ENCODE peak calls at places on chromosomes 2 and 18, in five cellular contexts. K, S, R, I and O are unnamed samples.

GRCh38 chr18:12598181-12598921 is 59.6 kb downstream of the SPIRE1 start:
- DNase-seq in I (peak), S (no peak), R (no peak), K (no peak), O (peak)

GRCh38 chr18:34702814-34703213 is 7.3 kb upstream of the DTNA start:
- DNase-seq in K (no peak), I (no peak), R (no peak), S (no peak), O (no peak)

GRCh38 chr2:187855689-187856088 is 301.5 kb upstream of the TFPI start:
- DNase-seq in R (no peak), K (no peak), S (no peak), I (no peak), O (no peak)

GRCh38 chr2:197052371-197052770 is 125.9 kb upstream of the PGAP1 start:
- DNase-seq in S (no peak), R (no peak), I (no peak), K (no peak), O (peak)

GRCh38 chr2:20670315-20671035 is 3.5 kb downstream of the GDF7 start:
- DNase-seq in R (no peak), I (no peak), K (no peak), S (peak), O (no peak)

GRCh38 chr2:210086292-210086691 is 83.9 kb downstream of the RPE start:
- DNase-seq in R (no peak), S (no peak), K (no peak), I (peak), O (peak)

GRCh38 chr2:238105506-238106338 is 5.6 kb downstream of the ESPNL start:
- DNase-seq in R (no peak), K (no peak), I (no peak), S (no peak), O (no peak)

GRCh38 chr2:203918264-203918663 is 18.3 kb upstream of the ICOS start:
- DNase-seq in S (no peak), I (no peak), K (no peak), R (no peak), O (no peak)

GRCh38 chr2:224359569-224359968 is 42.3 kb downstream of the FAM124B start:
- DNase-seq in S (no peak), K (no peak), I (peak), R (no peak), O (no peak)

GRCh38 chr2:109226128-109226527 is 97.1 kb downstream of the SH3RF3 start:
- DNase-seq in S (no peak), R (no peak), I (peak), K (no peak), O (no peak)

GRCh38 chr18:65725421-65726050 is 25.3 kb upstream of the CDH7 start:
- DNase-seq in I (no peak), K (peak), R (no peak), S (no peak), O (no peak)

GRCh38 chr2:100793220-100793619 is 26.7 kb upstream of the NPAS2 start:
- DNase-seq in I (no peak), S (no peak), R (no peak), K (no peak), O (no peak)
- H3K4me3 ChIP-seq in I (no peak), S (no peak), R (no peak), K (no peak), O (no peak)

DNA sequence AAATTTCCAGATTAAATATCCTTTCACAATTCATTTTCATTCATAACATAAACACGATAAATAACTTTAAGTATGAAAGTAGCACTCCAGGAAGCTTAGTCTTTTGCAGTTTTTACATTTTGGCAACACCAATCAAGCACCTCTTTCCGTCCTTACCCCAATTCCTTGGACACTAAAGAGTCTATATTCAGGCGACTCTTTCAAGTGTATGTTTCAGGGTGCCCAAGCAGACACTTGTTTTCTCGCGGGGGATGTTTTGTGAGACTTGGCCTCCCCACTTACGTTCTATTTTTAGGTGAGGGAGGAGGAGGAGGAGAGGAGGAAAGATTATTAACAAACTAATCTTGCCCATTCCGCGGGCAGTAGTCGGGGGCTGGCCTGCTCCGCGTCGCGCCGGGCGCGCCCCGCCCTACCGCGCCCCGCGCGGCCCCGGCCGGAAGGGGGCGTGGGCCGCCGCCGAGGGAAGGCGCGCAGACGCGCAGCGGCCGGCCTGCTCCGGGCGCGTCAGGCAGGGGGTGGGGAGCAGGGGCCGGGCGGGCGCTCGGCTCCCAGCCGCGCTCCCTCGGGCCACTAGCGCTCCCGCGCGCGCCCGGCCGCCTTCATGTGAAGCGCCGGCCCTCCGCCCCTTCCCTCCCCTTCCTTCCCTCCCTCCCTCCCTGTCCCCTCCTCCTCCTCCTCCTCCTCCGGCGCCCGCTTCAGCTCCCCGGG is at the start of gene ITPRID2:
- DNase-seq in I (peak), R (peak), S (no peak), K (peak), O (peak)
- TF ChIP-seq CTCF in I (no peak), R (no peak), S (no peak), K (no peak), O (no peak)

DNA sequence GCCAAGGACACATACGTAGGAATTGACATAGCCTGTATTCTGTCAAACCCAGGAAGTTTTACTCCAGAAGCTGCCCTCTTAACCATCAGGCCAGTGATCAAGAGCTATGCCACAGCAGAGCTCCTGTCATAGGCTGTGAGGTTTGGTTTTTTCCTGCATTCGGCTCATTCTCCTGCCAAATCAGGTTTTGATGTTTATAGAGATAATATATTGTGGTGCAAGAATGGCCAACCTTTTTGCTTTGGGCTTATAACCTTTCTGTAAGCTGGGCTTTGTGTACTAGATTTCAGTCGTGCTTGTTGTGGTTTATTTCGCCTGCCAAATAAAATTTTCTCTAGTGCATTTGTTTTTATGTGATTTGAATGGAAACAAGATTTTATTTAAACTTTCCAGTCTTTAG is 2.4 kb downstream of the KDM3A start:
- DNase-seq in K (peak), R (no peak), S (no peak), I (no peak), O (no peak)
- H3K4me3 ChIP-seq in K (peak), R (peak), S (peak), I (peak), O (no peak)

DNA sequence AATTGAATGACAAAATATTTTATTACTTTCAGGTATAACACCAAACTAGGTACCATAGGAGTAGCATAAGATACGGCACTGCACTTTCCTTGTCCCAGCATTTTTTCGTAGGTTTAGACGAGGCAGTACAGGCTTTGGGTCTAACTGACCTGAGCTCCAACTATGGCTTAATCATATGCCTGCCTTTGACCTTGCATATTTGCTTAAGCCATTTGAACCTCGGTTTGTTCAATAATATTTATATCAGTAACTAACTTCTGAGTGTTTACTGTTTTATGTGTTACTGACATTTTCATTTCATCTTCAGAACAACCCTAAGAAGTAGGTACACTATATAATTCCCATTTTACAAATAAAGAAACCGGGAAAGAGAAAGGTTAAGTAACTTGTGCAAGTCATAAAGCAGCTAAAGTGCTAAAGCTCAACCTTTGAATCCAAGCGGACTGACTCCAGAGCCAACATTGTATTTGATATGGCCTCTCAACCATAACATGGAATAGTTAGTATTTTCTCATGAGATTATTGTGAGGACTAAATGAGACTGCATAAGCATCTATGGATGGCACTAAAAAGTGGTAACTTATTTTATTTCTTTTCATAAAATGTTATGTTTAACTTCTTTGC is 104.0 kb downstream of the R3HDM1 start:
- DNase-seq in S (no peak), R (no peak), I (no peak), K (no peak), O (no peak)
- TF ChIP-seq CTCF in S (no peak), R (no peak), I (no peak), K (no peak), O (no peak)

DNA sequence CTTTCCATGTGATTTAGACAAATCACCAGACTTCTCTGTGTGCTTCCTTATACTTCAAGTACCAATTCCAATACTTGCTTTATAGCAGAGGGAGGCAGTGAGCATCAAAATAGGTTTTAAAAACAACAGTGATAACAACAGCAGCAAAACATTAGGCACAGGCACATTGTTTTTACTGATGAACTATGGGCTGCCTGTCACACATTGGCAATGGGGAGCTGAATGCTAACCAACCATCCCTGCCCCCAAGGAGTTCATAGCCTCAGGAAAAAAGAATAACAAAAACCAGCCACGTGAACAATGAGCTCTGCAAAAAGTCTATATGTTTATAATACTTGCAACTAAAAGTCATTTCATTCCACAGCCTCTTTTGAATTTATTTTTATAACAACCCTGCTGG is 287.9 kb upstream of the TRIB2 start:
- DNase-seq in K (no peak), I (peak), R (no peak), S (no peak), O (no peak)
- H3K4me3 ChIP-seq in K (no peak), I (no peak), R (no peak), S (no peak), O (no peak)

DNA sequence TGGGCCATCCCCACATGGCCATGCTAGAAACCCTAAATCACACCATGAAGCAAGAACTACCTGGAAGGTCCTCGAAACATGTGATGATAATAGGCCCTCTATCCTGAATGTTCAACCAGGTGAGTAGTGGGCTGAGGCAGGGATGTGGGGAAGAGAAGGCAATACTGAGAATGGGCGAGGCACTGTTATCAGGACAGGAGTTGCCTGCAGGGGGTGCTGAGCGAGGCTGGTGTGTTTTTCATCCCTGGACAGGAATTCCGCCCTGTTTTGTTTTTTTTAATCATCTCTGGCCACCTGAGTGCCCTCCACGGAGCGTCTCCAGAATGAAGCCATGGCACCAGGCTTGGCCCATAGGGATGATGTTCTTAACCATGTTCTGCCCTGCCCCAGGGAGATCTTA is 103.0 kb upstream of the SOX11 start:
- DNase-seq in S (no peak), K (no peak), I (no peak), R (no peak), O (no peak)
- TF ChIP-seq CTCF in S (no peak), K (no peak), I (no peak), R (no peak), O (no peak)

DNA sequence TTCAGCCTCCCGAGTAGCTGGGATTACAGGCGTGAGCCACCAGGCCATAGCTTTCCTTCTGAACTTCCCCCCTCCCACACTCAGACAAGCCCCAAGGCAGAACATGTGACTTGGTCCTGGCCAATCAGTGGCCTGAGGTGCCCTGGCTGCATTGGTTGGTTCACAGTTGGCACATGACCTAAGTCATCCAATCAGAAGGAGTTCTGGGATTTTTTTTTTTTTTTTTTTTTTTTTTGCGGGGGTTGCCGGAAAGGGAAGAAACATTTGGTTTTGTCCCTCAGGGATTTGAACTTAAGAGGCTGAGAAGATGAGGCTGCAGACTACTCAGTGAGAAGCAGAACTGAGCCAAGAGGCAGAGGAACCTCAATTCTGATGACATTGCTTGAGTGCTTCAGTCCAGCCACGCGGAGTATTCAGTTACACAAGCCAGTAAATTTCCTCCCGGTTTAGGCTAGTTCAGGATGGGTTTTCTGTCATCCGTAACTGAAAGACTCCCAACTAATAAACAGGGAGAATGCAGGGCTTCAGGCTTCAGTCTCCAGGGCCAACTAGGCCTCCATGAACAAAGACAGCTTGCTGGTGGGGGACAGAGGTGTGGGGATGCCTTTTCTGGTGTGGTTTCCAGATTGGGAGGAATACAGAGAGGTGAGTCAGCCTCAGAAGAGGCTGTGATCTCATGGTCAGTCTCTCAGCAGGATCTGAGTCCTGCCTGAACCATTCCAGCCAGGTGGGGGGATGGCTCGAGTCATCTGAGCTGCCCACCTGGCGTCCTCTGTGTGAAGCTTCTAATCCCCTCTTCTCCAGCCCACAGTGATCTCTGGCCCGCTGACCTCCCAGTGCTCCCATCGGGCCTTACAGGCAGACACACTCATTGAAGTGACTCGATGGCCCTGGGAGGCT is 9.2 kb downstream of the PTMA start:
- DNase-seq in I (peak), S (no peak), K (no peak), R (peak), O (peak)
- H3K4me3 ChIP-seq in I (no peak), S (no peak), K (no peak), R (no peak), O (peak)

GRCh38 chr18:56645415-56646016 is 5.6 kb upstream of the WDR7 start:
- DNase-seq in I (peak), S (no peak), K (no peak), R (no peak), O (no peak)
- TF ChIP-seq CTCF in I (peak), S (no peak), K (peak), R (peak), O (peak)